ENCODE peak calls at places on chromosome 1, in ten cellular contexts. Q, G, F, T, Y, X, U, O, K and V are unnamed samples.

GRCh38 chr1:231190456-231190855 is 28.6 kb downstream of the TRIM67 start:
- DNase-seq in Q (no peak), G (no peak), F (no peak), T (no peak), Y (no peak), X (no peak), U (no peak), O (no peak), K (no peak), V (no peak)

GRCh38 chr1:16122916-16123315 is 33.0 kb downstream of the EPHA2 start:
- DNase-seq in Q (no peak), G (no peak), F (no peak), T (no peak), Y (no peak), X (peak), U (no peak), O (peak), K (peak), V (no peak)

GRCh38 chr1:221031890-221032222 is 152.6 kb downstream of the HLX start:
- DNase-seq in Q (no peak), G (no peak), F (no peak), T (no peak), Y (no peak), X (no peak), U (no peak), O (no peak), K (no peak), V (no peak)

GRCh38 chr1:67921725-67922489 is 88.6 kb upstream of the GNG12 start:
- DNase-seq in Q (no peak), G (no peak), F (no peak), T (no peak), Y (no peak), X (peak), U (no peak), O (no peak), K (no peak), V (no peak)

GRCh38 chr1:214022810-214023425 is 35.1 kb downstream of the PROX1 start:
- DNase-seq in Q (no peak), G (no peak), F (no peak), T (no peak), Y (no peak), X (no peak), U (peak), O (no peak), K (no peak), V (no peak)

GRCh38 chr1:92817986-92818764 is 13.7 kb upstream of the RPL5 start:
- DNase-seq in Q (peak), G (peak), F (no peak), T (no peak), Y (no peak), X (peak), U (peak), O (peak), K (peak), V (peak)

GRCh38 chr1:2983319-2983705 is 38.0 kb upstream of the ACTRT2 start:
- DNase-seq in Q (no peak), G (no peak), F (no peak), T (no peak), Y (no peak), X (no peak), U (no peak), O (no peak), K (no peak), V (no peak)

GRCh38 chr1:117821782-117822447 is 107.5 kb downstream of the GDAP2 start:
- DNase-seq in Q (no peak), G (no peak), F (peak), T (peak), Y (peak), X (peak), U (no peak), O (no peak), K (peak), V (no peak)